ENCODE peak calls at places on chromosomes 3 and 15, in five cellular contexts. L, P, H, R and G are unnamed samples.

GRCh38 chr3:69409831-69410230 is 23.9 kb upstream of the FRMD4B start:
- DNase-seq in L (no peak), P (no peak), H (no peak), R (no peak), G (no peak)

GRCh38 chr3:174126990-174127758 is 729.6 kb downstream of the NLGN1 start:
- DNase-seq in L (no peak), P (no peak), H (no peak), R (no peak), G (peak; percentile 3)

GRCh38 chr3:71628571-71628970 is 45.0 kb upstream of the FOXP1 start:
- DNase-seq in L (no peak), P (no peak), H (no peak), R (no peak), G (no peak)

GRCh38 chr15:61101543-61101942 is 127.6 kb downstream of the RORA start:
- DNase-seq in L (no peak), P (no peak), H (no peak), R (no peak), G (no peak)

GRCh38 chr15:68012911-68013310 is 41.2 kb upstream of the PIAS1 start:
- DNase-seq in L (peak; percentile 66), P (peak; percentile 43), H (no peak), R (no peak), G (no peak)

GRCh38 chr3:72247645-72248388 is 462.9 kb upstream of the PROK2 start:
- DNase-seq in L (no peak), P (no peak), H (no peak), R (no peak), G (peak; percentile 41)

GRCh38 chr3:44832965-44833364 is 28.7 kb upstream of the TMEM42 start:
- DNase-seq in L (no peak), P (no peak), H (no peak), R (no peak), G (no peak)

GRCh38 chr15:83659011-83659811 is 5.3 kb downstream of the ADAMTSL3 start:
- DNase-seq in L (no peak), P (no peak), H (no peak), R (no peak), G (no peak)

GRCh38 chr15:83404143-83404542 is 43.0 kb upstream of the SH3GL3 start:
- DNase-seq in L (no peak), P (no peak), H (no peak), R (no peak), G (no peak)

GRCh38 chr3:30747771-30748281 is 141.4 kb downstream of the TGFBR2 start:
- DNase-seq in L (peak; percentile 13), P (no peak), H (no peak), R (peak; percentile 27), G (peak; percentile 61)

GRCh38 chr15:33913459-33913858 is 54.8 kb upstream of the CHRM5 start:
- DNase-seq in L (no peak), P (no peak), H (no peak), R (no peak), G (peak; percentile 68)

GRCh38 chr15:41797194-41797593 is 22.9 kb downstream of the MAPKBP1 start:
- DNase-seq in L (no peak), P (no peak), H (no peak), R (no peak), G (no peak)

GRCh38 chr15:98746375-98746679 is 98.0 kb downstream of the IGF1R start:
- DNase-seq in L (peak; percentile 25), P (no peak), H (no peak), R (no peak), G (no peak)

GRCh38 chr15:78567541-78567940 is 2.2 kb downstream of the CHRNA5 start:
- DNase-seq in L (no peak), P (no peak), H (no peak), R (no peak), G (no peak)

GRCh38 chr3:15339786-15340215 is 7.4 kb upstream of the SH3BP5 start:
- DNase-seq in L (no peak), P (no peak), H (no peak), R (no peak), G (peak; percentile 51)

GRCh38 chr3:58047806-58048205 is 39.6 kb downstream of the FLNB start:
- DNase-seq in L (no peak), P (no peak), H (no peak), R (no peak), G (peak; percentile 92)

GRCh38 chr3:24640330-24640877 is 145.8 kb upstream of the THRB start:
- DNase-seq in L (peak; percentile 55), P (peak; percentile 27), H (no peak), R (peak; percentile 45), G (peak; percentile 69)

GRCh38 chr3:155891341-155891740 is 20.9 kb downstream of the GMPS start:
- DNase-seq in L (no peak), P (no peak), H (no peak), R (no peak), G (peak; percentile 47)

GRCh38 chr3:125121246-125122010 is 65.6 kb upstream of the HEG1 start:
- DNase-seq in L (no peak), P (no peak), H (no peak), R (no peak), G (no peak)

GRCh38 chr15:67947254-67948039 is 106.7 kb upstream of the PIAS1 start:
- DNase-seq in L (peak; percentile 32), P (no peak), H (no peak), R (no peak), G (no peak)

GRCh38 chr15:34078900-34079299 is 22.8 kb downstream of the EMC7 start:
- DNase-seq in L (no peak), P (peak; percentile 31), H (no peak), R (no peak), G (no peak)

GRCh38 chr3:185717121-185717520 is 107.7 kb downstream of the IGF2BP2 start:
- DNase-seq in L (peak; percentile 56), P (no peak), H (no peak), R (peak; percentile 86), G (peak; percentile 88)